ENCODE peak calls at places on chromosomes 5 and 9, in ten cellular contexts. A, W, M, R, S, U, G, O, P and N are unnamed samples.
A peak's percentile ranks its signal among the peaks of the same experiment; 100 is the strongest.

GRCh38 chr9:135768516-135769218 is 66.7 kb downstream of the KCNT1 start:
- DNase-seq in A (no peak), W (no peak), M (no peak), R (no peak), S (no peak), U (no peak), G (no peak), O (no peak), P (no peak), N (no peak)

GRCh38 chr9:136488247-136489214 is 5.7 kb upstream of the SEC16A start:
- DNase-seq in A (peak; percentile 8), W (peak; percentile 67), M (peak; percentile 43), R (peak; percentile 87), S (peak; percentile 73), U (peak; percentile 54), G (peak; percentile 80), O (peak; percentile 61), P (peak; percentile 65), N (no peak)

GRCh38 chr9:80571953-80572352 is 1000.2 kb downstream of the TLE4 start:
- DNase-seq in A (no peak), W (no peak), M (no peak), R (no peak), S (no peak), U (no peak), G (no peak), O (no peak), P (no peak), N (no peak)

GRCh38 chr5:174816858-174817257 is 92.5 kb downstream of the MSX2 start:
- DNase-seq in A (no peak), W (no peak), M (no peak), R (no peak), S (no peak), U (no peak), G (peak; percentile 30), O (peak; percentile 3), P (no peak), N (no peak)

GRCh38 chr5:115440782-115441451 is 103.7 kb downstream of the FEM1C start:
- DNase-seq in A (no peak), W (no peak), M (peak; percentile 45), R (no peak), S (no peak), U (no peak), G (no peak), O (no peak), P (no peak), N (no peak)

GRCh38 chr5:96434201-96434645 is 1.2 kb upstream of the PCSK1 start:
- DNase-seq in A (peak; percentile 73), W (peak; percentile 53), M (peak; percentile 51), R (peak; percentile 63), S (no peak), U (peak; percentile 75), G (peak; percentile 92), O (peak; percentile 5), P (peak; percentile 31), N (peak; percentile 50)

GRCh38 chr9:73180373-73180772 is 28.7 kb downstream of the ANXA1 start:
- DNase-seq in A (no peak), W (no peak), M (no peak), R (no peak), S (no peak), U (no peak), G (no peak), O (no peak), P (no peak), N (peak; percentile 88)

GRCh38 chr9:134734270-134734669 is 92.7 kb downstream of the COL5A1 start:
- DNase-seq in A (peak; percentile 21), W (no peak), M (no peak), R (no peak), S (peak; percentile 74), U (no peak), G (no peak), O (no peak), P (peak; percentile 36), N (no peak)

GRCh38 chr9:123990427-123990826 is 21.1 kb upstream of the LHX2 start:
- DNase-seq in A (no peak), W (no peak), M (no peak), R (no peak), S (no peak), U (no peak), G (no peak), O (no peak), P (no peak), N (no peak)

GRCh38 chr5:75016896-75017295 is 35.5 kb downstream of the GCNT4 start:
- DNase-seq in A (no peak), W (no peak), M (no peak), R (no peak), S (no peak), U (no peak), G (no peak), O (no peak), P (no peak), N (no peak)

GRCh38 chr9:125521462-125522327 is 185.3 kb downstream of the MAPKAP1 start:
- DNase-seq in A (peak; percentile 89), W (no peak), M (peak; percentile 96), R (no peak), S (no peak), U (peak; percentile 86), G (no peak), O (peak; percentile 44), P (no peak), N (peak; percentile 80)

GRCh38 chr5:189976-190365 is 1.3 kb upstream of the LRRC14B start:
- DNase-seq in A (no peak), W (no peak), M (no peak), R (no peak), S (no peak), U (no peak), G (no peak), O (no peak), P (no peak), N (no peak)

GRCh38 chr5:187617-188451 is 3.5 kb upstream of the LRRC14B start:
- DNase-seq in A (no peak), W (no peak), M (no peak), R (no peak), S (no peak), U (no peak), G (no peak), O (no peak), P (no peak), N (no peak)

GRCh38 chr5:189486-189885 is 1.8 kb upstream of the LRRC14B start:
- DNase-seq in A (no peak), W (no peak), M (no peak), R (no peak), S (no peak), U (no peak), G (no peak), O (no peak), P (no peak), N (no peak)

GRCh38 chr5:190366-191035 is 794 bp upstream of the LRRC14B start:
- DNase-seq in A (no peak), W (no peak), M (no peak), R (no peak), S (no peak), U (no peak), G (no peak), O (peak; percentile 27), P (no peak), N (no peak)

GRCh38 chr5:188488-189481 is 2.5 kb upstream of the LRRC14B start:
- DNase-seq in A (peak; percentile 78), W (peak; percentile 88), M (peak; percentile 70), R (peak; percentile 92), S (peak; percentile 76), U (peak; percentile 76), G (peak; percentile 92), O (peak; percentile 95), P (peak; percentile 83), N (peak; percentile 79)
- TF ChIP-seq CTCF in A (peak; percentile 96), W (peak; percentile 97), M (peak; percentile 97), R (peak; percentile 96), S (peak; percentile 88), U (peak; percentile 99), G (peak; percentile 87), O (peak; percentile 88), P (no peak), N (peak; percentile 90)

DNA sequence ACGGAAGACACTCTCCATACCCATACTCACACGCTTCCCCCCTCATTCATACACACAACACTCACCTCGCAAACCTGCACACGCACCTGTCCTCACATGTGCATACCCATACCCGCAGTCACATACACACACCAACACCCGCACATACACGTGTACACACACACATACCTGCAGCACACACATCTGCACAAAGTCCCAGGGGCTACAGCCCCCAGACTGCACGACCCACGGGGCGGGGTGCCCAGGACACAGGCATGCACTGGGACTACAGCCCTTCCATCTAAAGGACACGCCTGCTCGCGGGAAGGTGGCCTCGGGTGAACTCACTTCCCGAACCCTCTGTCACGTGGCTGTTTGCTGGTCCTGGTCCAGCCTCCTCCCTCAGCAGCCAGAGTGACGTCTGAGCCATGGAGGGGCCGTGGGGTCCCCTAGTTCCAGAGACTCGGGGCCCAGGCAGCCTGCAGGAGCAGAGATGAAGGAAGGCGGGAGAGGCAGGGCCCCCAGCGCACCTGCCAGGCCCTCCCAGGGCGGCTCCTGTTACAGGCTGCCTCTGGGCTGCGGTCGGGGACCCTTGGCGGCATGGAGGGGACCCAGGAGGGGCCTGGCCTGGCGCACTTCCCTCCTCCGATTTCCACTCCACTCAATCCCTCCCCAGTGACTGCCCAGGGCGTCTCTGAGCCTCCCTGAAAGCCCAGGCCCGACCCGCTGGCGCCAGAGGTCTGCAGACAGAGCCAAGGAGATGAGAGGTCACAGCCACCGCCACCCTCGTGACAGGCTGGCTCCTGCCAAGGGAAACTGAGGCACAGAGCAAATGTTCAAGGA is 8.1 kb downstream of the SLC12A7 start:
- DNase-seq in A (no peak), W (peak; percentile 88), M (no peak), R (peak; percentile 84), S (peak; percentile 50), U (peak; percentile 38), G (no peak), O (no peak), P (peak; percentile 69), N (no peak)
- H3K4me3 ChIP-seq in A (no peak overlapping the region), W (peak overlapping the region; percentile 58), M (no peak overlapping the region), R (peak overlapping the region; percentile 5), S (no peak overlapping the region), U (no peak overlapping the region), G (no peak overlapping the region), O (no peak overlapping the region), P (no peak overlapping the region), N (no peak overlapping the region)

DNA sequence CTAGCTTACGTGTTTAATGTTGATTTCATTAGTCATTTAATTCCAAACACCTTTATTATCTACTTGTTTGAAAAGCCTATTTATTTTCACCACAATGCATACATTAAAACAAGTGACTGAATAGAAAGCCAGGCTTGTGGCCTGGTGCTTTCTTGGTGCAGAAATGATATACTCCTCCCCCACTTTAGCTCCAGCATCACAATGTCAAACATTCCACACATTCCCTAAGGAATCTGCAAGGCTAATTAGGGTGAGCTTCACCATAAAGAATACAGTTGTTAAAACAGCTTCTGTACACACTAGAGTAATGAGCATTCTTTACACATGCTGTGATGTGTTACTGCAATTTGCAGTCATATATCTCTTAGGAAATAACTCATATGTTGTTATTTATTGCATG is 705.8 kb downstream of the CETN3 start:
- DNase-seq in A (no peak), W (no peak), M (no peak), R (no peak), S (no peak), U (no peak), G (peak; percentile 88), O (no peak), P (no peak), N (no peak)
- TF ChIP-seq CTCF in A (no peak), W (no peak), M (no peak), R (no peak), S (no peak), U (no peak), G (no peak), O (no peak), P (no peak), N (no peak)

DNA sequence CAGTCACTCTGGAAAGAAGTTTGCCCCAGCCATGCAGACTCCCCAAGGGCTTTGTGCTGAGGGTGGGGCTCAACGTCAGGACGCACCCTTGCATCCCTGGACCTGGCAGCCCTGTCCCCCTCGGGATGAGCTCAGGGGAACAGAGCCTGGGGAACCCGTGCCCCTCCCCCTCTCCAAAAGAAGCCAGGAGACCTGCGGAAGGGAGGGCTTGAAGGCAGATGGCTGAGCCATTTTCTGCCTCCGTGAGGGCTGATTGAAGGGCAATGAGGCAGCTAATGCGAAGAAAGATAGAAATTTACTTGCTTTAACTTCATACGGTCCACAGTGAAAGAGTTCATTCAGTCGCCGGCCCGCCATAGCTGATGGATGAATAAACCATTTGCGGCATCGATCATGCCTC is 28.8 kb downstream of the ASS1 start:
- DNase-seq in A (no peak), W (no peak), M (no peak), R (no peak), S (no peak), U (no peak), G (peak; percentile 70), O (no peak), P (no peak), N (no peak)
- H3K4me3 ChIP-seq in A (no peak overlapping the region), W (no peak overlapping the region), M (no peak overlapping the region), R (no peak overlapping the region), S (no peak overlapping the region), U (no peak overlapping the region), G (no peak overlapping the region), O (no peak overlapping the region), P (no peak overlapping the region), N (no peak overlapping the region)